ENCODE peak calls at places on chromosomes 5 and 9, in nine cellular contexts. G is myocyte; H is stimulated activated CD4-positive, alpha-beta T cell treated with anti-CD3 and anti-CD28 coated beads, Interleukin-2, amount 100 ng/mL, for 48 hours; A is germinal center; D is GM12865; Z is PC-3; C is NAMALWA; J is ovary; R is hippocampal formation. K is an unnamed sample.

GRCh38 chr9:119009253-119009652 is 360.0 kb downstream of the BRINP1 start:
- DNase-seq in G (peak; percentile 87), H (no peak), A (no peak), D (no peak), Z (no peak), C (no peak), J (no peak), R (no peak), K (no peak)

GRCh38 chr5:38616061-38616460 is 59.6 kb upstream of the LIFR start:
- DNase-seq in G (no peak), H (no peak), A (no peak), D (no peak), Z (no peak), C (no peak), J (no peak), R (no peak), K (no peak)

GRCh38 chr5:170903075-170903474 is 41.3 kb downstream of the RANBP17 start:
- DNase-seq in G (no peak), H (no peak), A (no peak), D (no peak), Z (no peak), C (no peak), J (no peak), R (no peak), K (no peak)

GRCh38 chr5:1376921-1377320 is 32.0 kb upstream of the CLPTM1L start:
- DNase-seq in G (peak; percentile 62), H (no peak), A (no peak), D (no peak), Z (no peak), C (no peak), J (no peak), R (no peak), K (no peak)

GRCh38 chr9:132516301-132516700 is 66.1 kb upstream of the BARHL1 start:
- DNase-seq in G (no peak), H (no peak), A (no peak), D (no peak), Z (no peak), C (no peak), J (no peak), R (no peak), K (no peak)

GRCh38 chr9:133460405-133461175 is 812 bp downstream of the CACFD1 start:
- DNase-seq in G (peak; percentile 48), H (no peak), A (peak; percentile 88), D (peak; percentile 72), Z (peak; percentile 28), C (peak; percentile 86), J (no peak), R (no peak), K (peak; percentile 92)

GRCh38 chr5:74562116-74562515 is 78.4 kb downstream of the ENC1 start:
- DNase-seq in G (no peak), H (no peak), A (no peak), D (no peak), Z (peak; percentile 6), C (no peak), J (no peak), R (no peak), K (no peak)

GRCh38 chr5:180330810-180331646 is 22.1 kb downstream of the GFPT2 start:
- DNase-seq in G (peak; percentile 73), H (no peak), A (no peak), D (no peak), Z (peak; percentile 95), C (no peak), J (peak; percentile 66), R (no peak), K (peak; percentile 94)

GRCh38 chr5:132339502-132339901 is 30.0 kb upstream of the SLC22A5 start:
- DNase-seq in G (no peak), H (no peak), A (no peak), D (no peak), Z (no peak), C (no peak), J (no peak), R (no peak), K (no peak)

GRCh38 chr9:16202913-16203734 is 650.3 kb downstream of the CCDC171 start:
- DNase-seq in G (peak; percentile 81), H (no peak), A (no peak), D (no peak), Z (peak; percentile 86), C (no peak), J (no peak), R (no peak), K (no peak)

GRCh38 chr5:149378241-149378805 is 769 bp downstream of the IL17B start:
- DNase-seq in G (no peak), H (no peak), A (no peak), D (no peak), Z (no peak), C (no peak), J (no peak), R (no peak), K (no peak)

GRCh38 chr5:55102345-55102744 is at the start of gene GZMA:
- DNase-seq in G (no peak), H (no peak), A (no peak), D (no peak), Z (no peak), C (no peak), J (no peak), R (no peak), K (no peak)

GRCh38 chr9:131319486-131319885 is 30.0 kb downstream of the PLPP7 start:
- DNase-seq in G (no peak), H (no peak), A (no peak), D (no peak), Z (no peak), C (no peak), J (no peak), R (no peak), K (no peak)

GRCh38 chr5:15933481-15934207 is 245.9 kb downstream of the MARCHF11 start:
- DNase-seq in G (peak; percentile 3), H (no peak), A (no peak), D (no peak), Z (no peak), C (no peak), J (peak; percentile 46), R (no peak), K (no peak)

GRCh38 chr5:73892806-73893205 is 266.8 kb downstream of the ARHGEF28 start:
- DNase-seq in G (no peak), H (no peak), A (no peak), D (no peak), Z (peak; percentile 19), C (no peak), J (no peak), R (no peak), K (no peak)

GRCh38 chr5:122723606-122724352 is 51.1 kb upstream of the SNX2 start:
- DNase-seq in G (peak; percentile 50), H (no peak), A (peak; percentile 6), D (peak; percentile 75), Z (peak; percentile 79), C (no peak), J (no peak), R (no peak), K (peak; percentile 25)

GRCh38 chr9:117448066-117448465 is 33.2 kb upstream of the ASTN2 start:
- DNase-seq in G (peak; percentile 19), H (no peak), A (no peak), D (no peak), Z (no peak), C (peak; percentile 3), J (no peak), R (no peak), K (no peak)

GRCh38 chr9:10371824-10372223 is 241.0 kb downstream of the PTPRD start:
- DNase-seq in G (no peak), H (no peak), A (no peak), D (no peak), Z (no peak), C (no peak), J (no peak), R (no peak), K (no peak)

GRCh38 chr5:150672237-150672883 is 11.3 kb downstream of the MYOZ3 start:
- DNase-seq in G (peak; percentile 27), H (peak; percentile 17), A (no peak), D (no peak), Z (peak; percentile 24), C (no peak), J (peak; percentile 62), R (no peak), K (peak; percentile 48)

GRCh38 chr9:125476645-125477044 is 215.0 kb downstream of the GAPVD1 start:
- DNase-seq in G (no peak), H (no peak), A (no peak), D (no peak), Z (no peak), C (no peak), J (no peak), R (no peak), K (no peak)

GRCh38 chr5:96721351-96721970 is 59.3 kb downstream of the CAST start:
- DNase-seq in G (peak; percentile 78), H (no peak), A (no peak), D (no peak), Z (no peak), C (no peak), J (no peak), R (no peak), K (no peak)

GRCh38 chr5:64963278-64963677 is 194.5 kb downstream of the CWC27 start:
- DNase-seq in G (no peak), H (no peak), A (no peak), D (no peak), Z (no peak), C (no peak), J (no peak), R (no peak), K (no peak)

GRCh38 chr5:143635146-143635752 is 176.7 kb upstream of the HMHB1 start:
- DNase-seq in G (no peak), H (no peak), A (no peak), D (no peak), Z (peak; percentile 63), C (no peak), J (no peak), R (no peak), K (peak; percentile 33)